ENCODE peak calls at places on chromosome 20, in six cellular contexts. One of them, this sample, is unnamed.

GRCh38 chr20:63530788-63531160 is 6.4 kb downstream of the PTK6 start:
- DNase-seq in fibroblast of lung: no peak
- DNase-seq in foreskin fibroblast: no peak
- DNase-seq in globus pallidus: no peak
- DNase-seq in tibial nerve: no peak
- DNase-seq in NCI-H460: no peak
- DNase-seq in this sample: no peak

GRCh38 chr20:6866741-6867140 is 99.3 kb downstream of the BMP2 start:
- DNase-seq in fibroblast of lung: no peak
- DNase-seq in foreskin fibroblast: no peak
- DNase-seq in globus pallidus: no peak
- DNase-seq in tibial nerve: no peak
- DNase-seq in NCI-H460: no peak
- DNase-seq in this sample: peak

GRCh38 chr20:51848346-51848745 is 46.0 kb upstream of the SALL4 start:
- DNase-seq in fibroblast of lung: no peak
- DNase-seq in foreskin fibroblast: no peak
- DNase-seq in globus pallidus: no peak
- DNase-seq in tibial nerve: no peak
- DNase-seq in NCI-H460: no peak
- DNase-seq in this sample: no peak

GRCh38 chr20:22106308-22106938 is 401.0 kb downstream of the PAX1 start:
- DNase-seq in fibroblast of lung: no peak
- DNase-seq in foreskin fibroblast: no peak
- DNase-seq in globus pallidus: peak
- DNase-seq in tibial nerve: no peak
- DNase-seq in NCI-H460: peak
- DNase-seq in this sample: peak

GRCh38 chr20:54119744-54120143 is 49.4 kb upstream of the BCAS1 start:
- DNase-seq in fibroblast of lung: no peak
- DNase-seq in foreskin fibroblast: no peak
- DNase-seq in globus pallidus: no peak
- DNase-seq in tibial nerve: no peak
- DNase-seq in NCI-H460: no peak
- DNase-seq in this sample: no peak

GRCh38 chr20:57400262-57400701 is 9.1 kb downstream of the RBM38 start:
- DNase-seq in fibroblast of lung: no peak
- DNase-seq in foreskin fibroblast: no peak
- DNase-seq in globus pallidus: no peak
- DNase-seq in tibial nerve: no peak
- DNase-seq in NCI-H460: no peak
- DNase-seq in this sample: no peak

GRCh38 chr20:51412333-51412761 is 130.2 kb downstream of the NFATC2 start:
- DNase-seq in fibroblast of lung: peak
- DNase-seq in foreskin fibroblast: peak
- DNase-seq in globus pallidus: no peak
- DNase-seq in tibial nerve: no peak
- DNase-seq in NCI-H460: no peak
- DNase-seq in this sample: no peak

GRCh38 chr20:36575066-36575743 is 1.8 kb downstream of the TGIF2 start:
- DNase-seq in fibroblast of lung: peak
- DNase-seq in foreskin fibroblast: peak
- DNase-seq in globus pallidus: no peak
- DNase-seq in tibial nerve: peak
- DNase-seq in NCI-H460: no peak
- DNase-seq in this sample: peak

GRCh38 chr20:48751871-48752270 is 75.9 kb downstream of the PREX1 start:
- DNase-seq in fibroblast of lung: no peak
- DNase-seq in foreskin fibroblast: no peak
- DNase-seq in globus pallidus: no peak
- DNase-seq in tibial nerve: no peak
- DNase-seq in NCI-H460: no peak
- DNase-seq in this sample: no peak

GRCh38 chr20:23049201-23049932 is at the start of gene THBD:
- DNase-seq in fibroblast of lung: peak
- DNase-seq in foreskin fibroblast: peak
- DNase-seq in globus pallidus: no peak
- DNase-seq in tibial nerve: peak
- DNase-seq in NCI-H460: peak
- DNase-seq in this sample: peak

GRCh38 chr20:45440891-45441685 is 25.1 kb downstream of the PIGT start:
- DNase-seq in fibroblast of lung: no peak
- DNase-seq in foreskin fibroblast: no peak
- DNase-seq in globus pallidus: no peak
- DNase-seq in tibial nerve: no peak
- DNase-seq in NCI-H460: no peak
- DNase-seq in this sample: no peak

GRCh38 chr20:51106011-51106410 is 83.1 kb upstream of the KCNG1 start:
- DNase-seq in fibroblast of lung: no peak
- DNase-seq in foreskin fibroblast: no peak
- DNase-seq in globus pallidus: no peak
- DNase-seq in tibial nerve: no peak
- DNase-seq in NCI-H460: no peak
- DNase-seq in this sample: no peak

GRCh38 chr20:7210910-7211309 is 443.4 kb downstream of the BMP2 start:
- DNase-seq in fibroblast of lung: no peak
- DNase-seq in foreskin fibroblast: no peak
- DNase-seq in globus pallidus: no peak
- DNase-seq in tibial nerve: no peak
- DNase-seq in NCI-H460: no peak
- DNase-seq in this sample: no peak

GRCh38 chr20:19783966-19784401 is 25.9 kb downstream of the RIN2 start:
- DNase-seq in fibroblast of lung: peak
- DNase-seq in foreskin fibroblast: peak
- DNase-seq in globus pallidus: no peak
- DNase-seq in tibial nerve: no peak
- DNase-seq in NCI-H460: peak
- DNase-seq in this sample: peak

GRCh38 chr20:63027425-63028389 is 20.9 kb upstream of the BHLHE23 start:
- DNase-seq in fibroblast of lung: no peak
- DNase-seq in foreskin fibroblast: peak
- DNase-seq in globus pallidus: no peak
- DNase-seq in tibial nerve: no peak
- DNase-seq in NCI-H460: no peak
- DNase-seq in this sample: no peak

GRCh38 chr20:42018979-42019378 is 400.8 kb upstream of the CHD6 start:
- DNase-seq in fibroblast of lung: no peak
- DNase-seq in foreskin fibroblast: no peak
- DNase-seq in globus pallidus: no peak
- DNase-seq in tibial nerve: no peak
- DNase-seq in NCI-H460: no peak
- DNase-seq in this sample: no peak

GRCh38 chr20:12293900-12294299 is 376.2 kb downstream of the BTBD3 start:
- DNase-seq in fibroblast of lung: no peak
- DNase-seq in foreskin fibroblast: no peak
- DNase-seq in globus pallidus: no peak
- DNase-seq in tibial nerve: no peak
- DNase-seq in NCI-H460: no peak
- DNase-seq in this sample: no peak

GRCh38 chr20:57622579-57623381 is 2.6 kb upstream of the ZBP1 start:
- DNase-seq in fibroblast of lung: peak
- DNase-seq in foreskin fibroblast: peak
- DNase-seq in globus pallidus: no peak
- DNase-seq in tibial nerve: no peak
- DNase-seq in NCI-H460: peak
- DNase-seq in this sample: peak

GRCh38 chr20:20317195-20318113 is 50.5 kb upstream of the INSM1 start:
- DNase-seq in fibroblast of lung: no peak
- DNase-seq in foreskin fibroblast: no peak
- DNase-seq in globus pallidus: peak
- DNase-seq in tibial nerve: no peak
- DNase-seq in NCI-H460: no peak
- DNase-seq in this sample: no peak

GRCh38 chr20:41154436-41155176 is 17.3 kb downstream of the PLCG1 start:
- DNase-seq in fibroblast of lung: no peak
- DNase-seq in foreskin fibroblast: no peak
- DNase-seq in globus pallidus: no peak
- DNase-seq in tibial nerve: no peak
- DNase-seq in NCI-H460: no peak
- DNase-seq in this sample: no peak

GRCh38 chr20:16027710-16028109 is 545.5 kb downstream of the KIF16B start:
- DNase-seq in fibroblast of lung: no peak
- DNase-seq in foreskin fibroblast: no peak
- DNase-seq in globus pallidus: no peak
- DNase-seq in tibial nerve: no peak
- DNase-seq in NCI-H460: no peak
- DNase-seq in this sample: no peak

GRCh38 chr20:44832724-44833123 is 22.4 kb upstream of the RIMS4 start:
- DNase-seq in fibroblast of lung: no peak
- DNase-seq in foreskin fibroblast: peak
- DNase-seq in globus pallidus: peak
- DNase-seq in tibial nerve: no peak
- DNase-seq in NCI-H460: peak
- DNase-seq in this sample: peak

GRCh38 chr20:64160536-64161495 is 3.4 kb upstream of the MYT1 start:
- DNase-seq in fibroblast of lung: no peak
- DNase-seq in foreskin fibroblast: no peak
- DNase-seq in globus pallidus: no peak
- DNase-seq in tibial nerve: no peak
- DNase-seq in NCI-H460: no peak
- DNase-seq in this sample: no peak

GRCh38 chr20:49937023-49937929 is 1.1 kb downstream of the RNF114 start:
- DNase-seq in fibroblast of lung: no peak
- DNase-seq in foreskin fibroblast: no peak
- DNase-seq in globus pallidus: no peak
- DNase-seq in tibial nerve: no peak
- DNase-seq in NCI-H460: no peak
- DNase-seq in this sample: no peak

GRCh38 chr20:8670900-8671229 is 398.0 kb upstream of the PLCB4 start:
- DNase-seq in fibroblast of lung: no peak
- DNase-seq in foreskin fibroblast: peak
- DNase-seq in globus pallidus: no peak
- DNase-seq in tibial nerve: no peak
- DNase-seq in NCI-H460: no peak
- DNase-seq in this sample: no peak

GRCh38 chr20:50895111-50895830 is 36.0 kb downstream of the ADNP start:
- DNase-seq in fibroblast of lung: no peak
- DNase-seq in foreskin fibroblast: no peak
- DNase-seq in globus pallidus: no peak
- DNase-seq in tibial nerve: no peak
- DNase-seq in NCI-H460: no peak
- DNase-seq in this sample: no peak

GRCh38 chr20:38186788-38187221 is 21.7 kb upstream of the TGM2 start:
- DNase-seq in fibroblast of lung: no peak
- DNase-seq in foreskin fibroblast: peak
- DNase-seq in globus pallidus: no peak
- DNase-seq in tibial nerve: no peak
- DNase-seq in NCI-H460: no peak
- DNase-seq in this sample: peak

GRCh38 chr20:641516-641913 is 11.5 kb downstream of the SRXN1 start:
- DNase-seq in fibroblast of lung: no peak
- DNase-seq in foreskin fibroblast: no peak
- DNase-seq in globus pallidus: no peak
- DNase-seq in tibial nerve: no peak
- DNase-seq in NCI-H460: no peak
- DNase-seq in this sample: no peak

GRCh38 chr20:34443546-34443945 is 72.7 kb upstream of the DYNLRB1 start:
- DNase-seq in fibroblast of lung: no peak
- DNase-seq in foreskin fibroblast: no peak
- DNase-seq in globus pallidus: no peak
- DNase-seq in tibial nerve: no peak
- DNase-seq in NCI-H460: no peak
- DNase-seq in this sample: no peak

GRCh38 chr20:57205625-57206219 is 60.7 kb downstream of the BMP7 start:
- DNase-seq in fibroblast of lung: peak
- DNase-seq in foreskin fibroblast: peak
- DNase-seq in globus pallidus: no peak
- DNase-seq in tibial nerve: no peak
- DNase-seq in NCI-H460: peak
- DNase-seq in this sample: peak

GRCh38 chr20:21435576-21435975 is 38.2 kb upstream of the NKX2-4 start:
- DNase-seq in fibroblast of lung: no peak
- DNase-seq in foreskin fibroblast: no peak
- DNase-seq in globus pallidus: no peak
- DNase-seq in tibial nerve: no peak
- DNase-seq in NCI-H460: no peak
- DNase-seq in this sample: no peak

GRCh38 chr20:19015890-19016465 is 196.5 kb upstream of the SLC24A3 start:
- DNase-seq in fibroblast of lung: no peak
- DNase-seq in foreskin fibroblast: no peak
- DNase-seq in globus pallidus: no peak
- DNase-seq in tibial nerve: no peak
- DNase-seq in NCI-H460: no peak
- DNase-seq in this sample: no peak

GRCh38 chr20:23295934-23296333 is 54.7 kb upstream of the NXT1 start:
- DNase-seq in fibroblast of lung: no peak
- DNase-seq in foreskin fibroblast: no peak
- DNase-seq in globus pallidus: no peak
- DNase-seq in tibial nerve: no peak
- DNase-seq in NCI-H460: no peak
- DNase-seq in this sample: no peak

GRCh38 chr20:54340667-54341081 is 132.8 kb downstream of the PFDN4 start:
- DNase-seq in fibroblast of lung: peak
- DNase-seq in foreskin fibroblast: peak
- DNase-seq in globus pallidus: no peak
- DNase-seq in tibial nerve: no peak
- DNase-seq in NCI-H460: peak
- DNase-seq in this sample: peak

This sample was measured in kidney glomerular epithelial cell.